ENCODE peak calls at places on chromosome 18, in four cellular contexts. X is activated CD8-positive, alpha-beta memory T cell treated with anti-CD3 and anti-CD28 coated beads for 24 hours; V is HS-5; K is astrocyte of the hippocampus. R is an unnamed sample.

GRCh38 chr18:48711651-48712486 is 173.0 kb downstream of the CTIF start:
- DNase-seq in K (peak), V (no peak), X (no peak), R (no peak)

GRCh38 chr18:37265382-37265781 is 300.2 kb downstream of the CELF4 start:
- DNase-seq in V (no peak), K (no peak), X (no peak), R (no peak)

GRCh38 chr18:59219672-59220163 is at the start of gene GRP:
- DNase-seq in V (no peak), K (no peak), X (no peak), R (no peak)

GRCh38 chr18:36769611-36770314 is 59.0 kb downstream of the TPGS2 start:
- DNase-seq in V (no peak), X (no peak), K (no peak), R (no peak)

GRCh38 chr18:43486462-43486861 is 209.2 kb upstream of the SYT4 start:
- DNase-seq in X (no peak), V (no peak), K (no peak), R (no peak)

GRCh38 chr18:26436176-26437031 is 111.9 kb downstream of the KCTD1 start:
- DNase-seq in X (no peak), V (peak), K (peak), R (no peak)

GRCh38 chr18:36186461-36187137 is 698 bp upstream of the MOCOS start:
- DNase-seq in X (peak), V (no peak), K (peak), R (no peak)

GRCh38 chr18:35646449-35646848 is 64.9 kb downstream of the GALNT1 start:
- DNase-seq in X (no peak), K (no peak), V (no peak), R (no peak)

GRCh38 chr18:76524900-76525698 is 30.1 kb upstream of the ZNF516 start:
- DNase-seq in V (no peak), K (peak), X (no peak), R (no peak)

GRCh38 chr18:58505181-58505580 is 123.7 kb downstream of the ALPK2 start:
- DNase-seq in K (no peak), V (no peak), X (no peak), R (no peak)

GRCh38 chr18:58496231-58496630 is 132.7 kb downstream of the ALPK2 start:
- DNase-seq in V (peak), X (no peak), K (no peak), R (no peak)

GRCh38 chr18:40012931-40013609 is 1942.0 kb upstream of the PIK3C3 start:
- DNase-seq in V (peak), X (no peak), K (peak), R (no peak)

GRCh38 chr18:14769381-14769780 is 21.4 kb downstream of the ANKRD30B start:
- DNase-seq in K (no peak), V (peak), X (no peak), R (no peak)

GRCh38 chr18:25053484-25053883 is 298.5 kb downstream of the ZNF521 start:
- DNase-seq in K (no peak), X (no peak), V (no peak), R (no peak)

R was measured in epithelial cell of prostate.